ENCODE peak calls at places on chromosomes 12 and 14, in six cellular contexts. One of them, this sample, is unnamed.
A peak's percentile ranks its signal among the peaks of the same experiment; 100 is the strongest.

GRCh38 chr12:124419292-124420040 is 124.6 kb downstream of the RFLNA start:
- DNase-seq in HepG2: no peak
- DNase-seq in K562: no peak
- DNase-seq in H1: no peak
- DNase-seq in GM12878: no peak
- DNase-seq in GM12892: no peak
- DNase-seq in this sample: no peak

GRCh38 chr12:105986779-105987686 is 151.7 kb downstream of the NUAK1 start:
- DNase-seq in GM12878: no peak
- DNase-seq in HepG2: no peak
- DNase-seq in K562: no peak
- DNase-seq in GM12892: no peak
- DNase-seq in H1: no peak
- DNase-seq in this sample: no peak

GRCh38 chr14:30779210-30779609 is 95.1 kb upstream of the COCH start:
- DNase-seq in H1: no peak
- DNase-seq in GM12878: no peak
- DNase-seq in GM12892: no peak
- DNase-seq in HepG2: no peak
- DNase-seq in K562: no peak
- DNase-seq in this sample: no peak

GRCh38 chr12:130192667-130193345 is 30.5 kb downstream of the FZD10 start:
- DNase-seq in GM12892: no peak
- DNase-seq in GM12878: no peak
- DNase-seq in K562: no peak
- DNase-seq in H1: no peak
- DNase-seq in HepG2: peak; percentile 3
- DNase-seq in this sample: no peak

GRCh38 chr14:81561084-81561775 is 27.6 kb upstream of the SEL1L start:
- DNase-seq in K562: no peak
- DNase-seq in H1: no peak
- DNase-seq in GM12878: no peak
- DNase-seq in HepG2: no peak
- DNase-seq in GM12892: no peak
- DNase-seq in this sample: no peak

GRCh38 chr12:81500788-81501187 is 258.4 kb downstream of the PPFIA2 start:
- DNase-seq in GM12892: no peak
- DNase-seq in K562: no peak
- DNase-seq in H1: no peak
- DNase-seq in HepG2: no peak
- DNase-seq in GM12878: no peak
- DNase-seq in this sample: no peak

GRCh38 chr14:69674546-69675245 is 63.3 kb downstream of the SUSD6 start:
- DNase-seq in K562: no peak
- DNase-seq in GM12892: no peak
- DNase-seq in GM12878: no peak
- DNase-seq in HepG2: no peak
- DNase-seq in H1: no peak
- DNase-seq in this sample: no peak

GRCh38 chr12:83389237-83389996 is 702.7 kb downstream of the TMTC2 start:
- DNase-seq in HepG2: no peak
- DNase-seq in K562: peak; percentile 48
- DNase-seq in GM12892: no peak
- DNase-seq in H1: peak; percentile 62
- DNase-seq in GM12878: no peak
- DNase-seq in this sample: no peak

GRCh38 chr12:126784328-126784921 is 1482.5 kb upstream of the TMEM132C start:
- DNase-seq in HepG2: peak; percentile 2
- DNase-seq in H1: peak; percentile 83
- DNase-seq in GM12892: no peak
- DNase-seq in K562: peak; percentile 79
- DNase-seq in GM12878: no peak
- DNase-seq in this sample: no peak

GRCh38 chr12:16348435-16349131 is 1.1 kb downstream of the MGST1 start:
- DNase-seq in GM12892: no peak
- DNase-seq in K562: peak; percentile 4
- DNase-seq in H1: no peak
- DNase-seq in HepG2: no peak
- DNase-seq in GM12878: peak; percentile 7
- DNase-seq in this sample: no peak

GRCh38 chr12:54273981-54274380 is 5.9 kb downstream of the CBX5 start:
- DNase-seq in H1: no peak
- DNase-seq in HepG2: no peak
- DNase-seq in GM12878: no peak
- DNase-seq in GM12892: no peak
- DNase-seq in K562: no peak
- DNase-seq in this sample: no peak

GRCh38 chr12:100348657-100349454 is 8.0 kb upstream of the SLC17A8 start:
- DNase-seq in K562: peak; percentile 40
- DNase-seq in H1: no peak
- DNase-seq in GM12892: no peak
- DNase-seq in HepG2: peak; percentile 54
- DNase-seq in GM12878: no peak
- DNase-seq in this sample: no peak

GRCh38 chr12:42119085-42119633 is 25.5 kb downstream of the GXYLT1 start:
- DNase-seq in GM12878: no peak
- DNase-seq in H1: no peak
- DNase-seq in HepG2: no peak
- DNase-seq in K562: no peak
- DNase-seq in GM12892: no peak
- DNase-seq in this sample: no peak

GRCh38 chr12:12671850-12672660 is 23.9 kb downstream of the GPR19 start:
- DNase-seq in K562: no peak
- DNase-seq in GM12878: no peak
- DNase-seq in HepG2: no peak
- DNase-seq in H1: no peak
- DNase-seq in GM12892: no peak
- DNase-seq in this sample: no peak

GRCh38 chr14:59360923-59361794 is 104.0 kb downstream of the GPR135 start:
- DNase-seq in GM12878: no peak
- DNase-seq in GM12892: no peak
- DNase-seq in K562: peak; percentile 83
- DNase-seq in HepG2: peak; percentile 59
- DNase-seq in H1: no peak
- DNase-seq in this sample: no peak

GRCh38 chr14:59356783-59357182 is 108.4 kb downstream of the GPR135 start:
- DNase-seq in GM12878: peak; percentile 57
- DNase-seq in H1: no peak
- DNase-seq in HepG2: no peak
- DNase-seq in K562: no peak
- DNase-seq in GM12892: peak; percentile 13
- DNase-seq in this sample: no peak

GRCh38 chr14:59358105-59358504 is 107.1 kb downstream of the GPR135 start:
- DNase-seq in GM12892: no peak
- DNase-seq in K562: peak; percentile 17
- DNase-seq in HepG2: peak; percentile 36
- DNase-seq in H1: no peak
- DNase-seq in GM12878: no peak
- DNase-seq in this sample: no peak

GRCh38 chr14:59358774-59359173 is 106.4 kb downstream of the GPR135 start:
- DNase-seq in GM12878: no peak
- DNase-seq in H1: no peak
- DNase-seq in HepG2: no peak
- DNase-seq in GM12892: no peak
- DNase-seq in K562: no peak
- DNase-seq in this sample: no peak

DNA sequence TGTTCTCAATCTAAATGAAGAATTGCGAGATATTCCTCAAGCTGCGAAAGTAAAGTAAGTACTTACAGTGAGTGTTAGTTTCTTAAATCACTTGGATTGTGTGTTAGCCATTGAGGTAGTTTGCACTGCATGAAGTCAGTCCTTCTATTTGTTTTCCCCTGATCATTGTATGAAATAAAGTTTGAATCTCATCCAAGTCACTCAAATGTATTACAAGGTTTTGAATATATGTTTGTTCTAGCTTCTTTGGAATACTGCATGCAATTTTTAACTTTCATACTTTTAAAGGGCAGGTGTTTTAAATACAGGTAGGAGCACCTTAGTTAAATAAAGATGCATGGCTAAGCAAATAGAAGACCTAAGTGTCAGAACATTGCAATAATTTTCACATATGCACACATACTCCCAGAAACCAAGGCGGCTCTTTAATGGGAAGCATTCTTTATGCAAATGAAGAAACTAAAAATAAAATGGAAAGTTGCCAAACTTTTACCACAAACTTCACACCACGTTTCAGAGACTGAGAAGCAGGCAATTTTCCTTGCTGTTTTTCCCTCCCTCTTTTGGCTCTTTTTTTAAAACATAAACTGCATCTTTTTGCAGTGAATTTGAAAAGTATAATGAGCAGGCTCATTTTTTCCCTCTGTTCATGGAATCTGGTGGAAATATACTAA is 105.6 kb downstream of the GPR135 start:
- DNase-seq in K562: no peak
- DNase-seq in GM12892: no peak
- DNase-seq in H1: no peak
- DNase-seq in GM12878: peak; percentile 26
- DNase-seq in HepG2: no peak
- DNase-seq in this sample: no peak
- TF ChIP-seq TAF1 in K562: no peak
- TF ChIP-seq TAF1 in GM12892: no peak
- TF ChIP-seq TAF1 in H1: no peak
- TF ChIP-seq TAF1 in GM12878: no peak
- TF ChIP-seq TAF1 in HepG2: no peak
- TF ChIP-seq TAF1 in this sample: no peak

DNA sequence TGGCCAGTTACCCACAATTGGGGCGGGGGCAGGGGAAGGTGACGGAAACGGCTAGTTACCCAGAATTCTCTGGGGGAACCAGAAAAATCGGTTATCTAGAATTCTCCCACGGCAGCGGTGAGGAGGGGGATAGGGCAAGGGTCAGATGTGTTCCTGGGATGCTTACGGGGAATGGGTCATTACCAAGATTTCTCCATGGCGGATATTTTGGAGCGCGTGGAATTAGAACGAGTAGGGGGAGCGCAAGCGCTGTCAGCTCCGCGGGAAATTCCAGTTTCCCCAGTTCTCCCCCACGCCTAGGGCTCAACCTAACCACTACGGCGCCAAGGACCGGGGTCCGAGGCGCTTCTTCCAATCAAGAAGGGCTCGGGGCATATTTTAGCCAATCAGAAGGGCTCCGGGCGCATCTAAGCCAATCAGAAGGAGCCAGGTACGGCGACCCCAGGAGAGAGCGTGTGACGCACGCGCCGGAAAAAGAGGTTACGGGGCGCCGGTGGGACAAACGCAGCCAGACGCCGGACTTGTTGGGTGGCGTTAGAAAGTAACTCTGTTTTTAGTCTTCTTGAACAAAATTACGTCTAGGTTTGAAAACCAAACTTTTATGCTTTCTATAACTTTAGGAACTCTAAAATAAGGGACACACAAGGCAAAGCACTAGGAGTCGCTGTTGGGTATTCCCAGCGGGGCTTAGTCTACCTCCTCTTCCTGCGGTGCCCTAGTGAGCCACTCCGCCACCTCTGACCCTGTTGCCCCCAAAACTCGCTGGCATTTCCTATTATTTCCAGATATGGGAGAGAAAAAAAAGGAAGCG is at the start of gene PAN2:
- DNase-seq in K562: peak; percentile 99
- DNase-seq in GM12878: peak; percentile 89
- DNase-seq in HepG2: peak; percentile 96
- DNase-seq in H1: peak; percentile 92
- DNase-seq in GM12892: peak; percentile 97
- DNase-seq in this sample: peak; percentile 94
- TF ChIP-seq POLR2A in K562: peak; percentile 90
- TF ChIP-seq POLR2A in GM12878: peak; percentile 73
- TF ChIP-seq POLR2A in HepG2: peak; percentile 74
- TF ChIP-seq POLR2A in H1: peak; percentile 82
- TF ChIP-seq POLR2A in GM12892: peak; percentile 86
- TF ChIP-seq POLR2A in this sample: peak; percentile 86

GRCh38 chr12:95694148-95694547 is 96.4 kb downstream of the NTN4 start:
- DNase-seq in H1: no peak
- DNase-seq in K562: peak; percentile 6
- DNase-seq in HepG2: no peak
- DNase-seq in GM12878: no peak
- DNase-seq in GM12892: no peak
- DNase-seq in this sample: no peak
- TF ChIP-seq POLR2AphosphoS5 in H1: no peak
- TF ChIP-seq POLR2AphosphoS5 in K562: no peak
- TF ChIP-seq POLR2AphosphoS5 in HepG2: no peak
- TF ChIP-seq POLR2AphosphoS5 in GM12878: no peak
- TF ChIP-seq POLR2AphosphoS5 in GM12892: no peak
- TF ChIP-seq POLR2AphosphoS5 in this sample: no peak

GRCh38 chr12:22306311-22306710 is 28.2 kb downstream of the ST8SIA1 start:
- DNase-seq in H1: no peak
- DNase-seq in GM12878: no peak
- DNase-seq in GM12892: no peak
- DNase-seq in HepG2: no peak
- DNase-seq in K562: no peak
- DNase-seq in this sample: no peak
- TF ChIP-seq TAF1 in H1: no peak
- TF ChIP-seq TAF1 in GM12878: no peak
- TF ChIP-seq TAF1 in GM12892: no peak
- TF ChIP-seq TAF1 in HepG2: no peak
- TF ChIP-seq TAF1 in K562: no peak
- TF ChIP-seq TAF1 in this sample: no peak

GRCh38 chr12:56081393-56082347 is 1.7 kb downstream of the ERBB3 start:
- DNase-seq in H1: no peak
- DNase-seq in GM12892: no peak
- DNase-seq in GM12878: no peak
- DNase-seq in HepG2: peak; percentile 99
- DNase-seq in K562: no peak
- DNase-seq in this sample: no peak

GRCh38 chr12:56078427-56078826 is 1.5 kb upstream of the ERBB3 start:
- DNase-seq in K562: no peak
- DNase-seq in H1: no peak
- DNase-seq in HepG2: no peak
- DNase-seq in GM12878: no peak
- DNase-seq in GM12892: no peak
- DNase-seq in this sample: no peak

GRCh38 chr12:56080556-56081138 is 682 bp downstream of the ERBB3 start:
- DNase-seq in HepG2: peak; percentile 96
- DNase-seq in GM12878: no peak
- DNase-seq in H1: peak; percentile 66
- DNase-seq in K562: peak; percentile 45
- DNase-seq in GM12892: no peak
- DNase-seq in this sample: no peak

GRCh38 chr12:56079729-56080555 is at the start of gene ERBB3:
- DNase-seq in H1: peak; percentile 87
- DNase-seq in HepG2: peak; percentile 82
- DNase-seq in GM12878: no peak
- DNase-seq in GM12892: peak; percentile 58
- DNase-seq in K562: peak; percentile 90
- DNase-seq in this sample: peak; percentile 61

GRCh38 chr12:56078931-56079728 is 835 bp upstream of the ERBB3 start:
- DNase-seq in HepG2: peak; percentile 81
- DNase-seq in H1: peak; percentile 98
- DNase-seq in K562: peak; percentile 73
- DNase-seq in GM12892: peak; percentile 81
- DNase-seq in GM12878: no peak
- DNase-seq in this sample: peak; percentile 83
- TF ChIP-seq POLR2A in HepG2: peak; percentile 67
- TF ChIP-seq POLR2A in H1: peak; percentile 84
- TF ChIP-seq POLR2A in K562: no peak
- TF ChIP-seq POLR2A in GM12892: no peak
- TF ChIP-seq POLR2A in GM12878: no peak
- TF ChIP-seq POLR2A in this sample: no peak

GRCh38 chr12:103373088-103373523 is 122.7 kb downstream of the C12orf42 start:
- DNase-seq in GM12892: no peak
- DNase-seq in H1: no peak
- DNase-seq in K562: no peak
- DNase-seq in HepG2: no peak
- DNase-seq in GM12878: no peak
- DNase-seq in this sample: no peak
- TF ChIP-seq POLR2AphosphoS5 in GM12892: no peak
- TF ChIP-seq POLR2AphosphoS5 in H1: no peak
- TF ChIP-seq POLR2AphosphoS5 in K562: no peak
- TF ChIP-seq POLR2AphosphoS5 in HepG2: no peak
- TF ChIP-seq POLR2AphosphoS5 in GM12878: no peak
- TF ChIP-seq POLR2AphosphoS5 in this sample: no peak

This sample was measured in GM12891.